ENCODE peak calls at places on chromosome 21, in four cellular contexts. One of them, this sample, is unnamed.

GRCh38 chr21:42465008-42465878 is 30.8 kb downstream of the RSPH1 start:
- DNase-seq in uterus: no peak
- DNase-seq in suprapubic skin: peak
- DNase-seq in breast epithelium: no peak
- DNase-seq in this sample: no peak

GRCh38 chr21:43337901-43338655 is 88.9 kb downstream of the SIK1 start:
- DNase-seq in uterus: no peak
- DNase-seq in breast epithelium: no peak
- DNase-seq in suprapubic skin: no peak
- DNase-seq in this sample: no peak

GRCh38 chr21:46410516-46410915 is 48.2 kb upstream of the DIP2A start:
- DNase-seq in suprapubic skin: no peak
- DNase-seq in uterus: no peak
- DNase-seq in breast epithelium: no peak
- DNase-seq in this sample: no peak

GRCh38 chr21:46392921-46393320 is 65.8 kb upstream of the DIP2A start:
- DNase-seq in suprapubic skin: no peak
- DNase-seq in uterus: peak
- DNase-seq in breast epithelium: peak
- DNase-seq in this sample: no peak

GRCh38 chr21:43976661-43977060 is 35.4 kb upstream of the TRAPPC10 start:
- DNase-seq in suprapubic skin: no peak
- DNase-seq in breast epithelium: no peak
- DNase-seq in uterus: no peak
- DNase-seq in this sample: no peak

GRCh38 chr21:33308586-33309490 is 15.9 kb upstream of the IFNAR1 start:
- DNase-seq in suprapubic skin: no peak
- DNase-seq in uterus: no peak
- DNase-seq in breast epithelium: no peak
- DNase-seq in this sample: no peak

GRCh38 chr21:26758083-26758861 is 86.9 kb downstream of the ADAMTS1 start:
- DNase-seq in suprapubic skin: no peak
- DNase-seq in breast epithelium: no peak
- DNase-seq in uterus: no peak
- DNase-seq in this sample: no peak

GRCh38 chr21:42781150-42781980 is 98.0 kb downstream of the WDR4 start:
- DNase-seq in suprapubic skin: no peak
- DNase-seq in uterus: no peak
- DNase-seq in breast epithelium: peak
- DNase-seq in this sample: no peak

GRCh38 chr21:39669485-39669884 is 56.7 kb downstream of the B3GALT5 start:
- DNase-seq in breast epithelium: no peak
- DNase-seq in suprapubic skin: no peak
- DNase-seq in uterus: no peak
- DNase-seq in this sample: no peak

GRCh38 chr21:26842300-26842699 is 2.9 kb downstream of the ADAMTS1 start:
- DNase-seq in breast epithelium: no peak
- DNase-seq in suprapubic skin: no peak
- DNase-seq in uterus: no peak
- DNase-seq in this sample: no peak

GRCh38 chr21:27359141-27359540 is 392.3 kb upstream of the ADAMTS5 start:
- DNase-seq in breast epithelium: no peak
- DNase-seq in uterus: no peak
- DNase-seq in suprapubic skin: no peak
- DNase-seq in this sample: no peak

GRCh38 chr21:36699026-36699545 is at the start of gene SIM2:
- DNase-seq in breast epithelium: no peak
- DNase-seq in suprapubic skin: no peak
- DNase-seq in uterus: no peak
- DNase-seq in this sample: no peak

GRCh38 chr21:46486481-46487000 is 27.9 kb downstream of the DIP2A start:
- DNase-seq in suprapubic skin: no peak
- DNase-seq in uterus: no peak
- DNase-seq in breast epithelium: no peak
- DNase-seq in this sample: no peak

GRCh38 chr21:34086887-34087306 is 13.5 kb downstream of the MRPS6 start:
- DNase-seq in suprapubic skin: no peak
- DNase-seq in uterus: no peak
- DNase-seq in breast epithelium: no peak
- DNase-seq in this sample: no peak

GRCh38 chr21:40331182-40331581 is 463.9 kb downstream of the PCP4 start:
- DNase-seq in uterus: no peak
- DNase-seq in suprapubic skin: no peak
- DNase-seq in breast epithelium: no peak
- DNase-seq in this sample: no peak

GRCh38 chr21:38498057-38498833 is at the start of gene ERG:
- DNase-seq in suprapubic skin: no peak
- DNase-seq in breast epithelium: no peak
- DNase-seq in uterus: no peak
- DNase-seq in this sample: no peak
- TF ChIP-seq POLR2A in suprapubic skin: no peak
- TF ChIP-seq POLR2A in breast epithelium: no peak
- TF ChIP-seq POLR2A in uterus: peak
- TF ChIP-seq POLR2A in this sample: no peak

GRCh38 chr21:41427556-41427955 is 1.5 kb downstream of the MX1 start:
- DNase-seq in breast epithelium: no peak
- DNase-seq in suprapubic skin: no peak
- DNase-seq in uterus: no peak
- DNase-seq in this sample: no peak

GRCh38 chr21:41426656-41427311 is 745 bp downstream of the MX1 start:
- DNase-seq in suprapubic skin: no peak
- DNase-seq in uterus: no peak
- DNase-seq in breast epithelium: no peak
- DNase-seq in this sample: no peak

GRCh38 chr21:41428311-41428710 is 2.3 kb downstream of the MX1 start:
- DNase-seq in breast epithelium: no peak
- DNase-seq in suprapubic skin: no peak
- DNase-seq in uterus: no peak
- DNase-seq in this sample: no peak

GRCh38 chr21:41425588-41425953 is 468 bp upstream of the MX1 start:
- DNase-seq in uterus: no peak
- DNase-seq in suprapubic skin: no peak
- DNase-seq in breast epithelium: no peak
- DNase-seq in this sample: no peak

GRCh38 chr21:41425954-41426655 is at the start of gene MX1:
- DNase-seq in suprapubic skin: peak
- DNase-seq in uterus: peak
- DNase-seq in breast epithelium: peak
- DNase-seq in this sample: no peak
- TF ChIP-seq POLR2A in suprapubic skin: no peak
- TF ChIP-seq POLR2A in uterus: peak
- TF ChIP-seq POLR2A in breast epithelium: peak
- TF ChIP-seq POLR2A in this sample: peak

GRCh38 chr21:25562660-25563059 is 44.6 kb downstream of the MRPL39 start:
- DNase-seq in breast epithelium: no peak
- DNase-seq in suprapubic skin: no peak
- DNase-seq in uterus: no peak
- DNase-seq in this sample: no peak

GRCh38 chr21:25563399-25564116 is 43.7 kb downstream of the MRPL39 start:
- DNase-seq in breast epithelium: no peak
- DNase-seq in uterus: no peak
- DNase-seq in suprapubic skin: no peak
- DNase-seq in this sample: no peak

GRCh38 chr21:25564349-25564948 is 42.8 kb downstream of the MRPL39 start:
- DNase-seq in suprapubic skin: no peak
- DNase-seq in breast epithelium: no peak
- DNase-seq in uterus: no peak
- DNase-seq in this sample: no peak

GRCh38 chr21:25560151-25560783 is 47.0 kb downstream of the MRPL39 start:
- DNase-seq in breast epithelium: no peak
- DNase-seq in suprapubic skin: no peak
- DNase-seq in uterus: no peak
- DNase-seq in this sample: no peak

GRCh38 chr21:25561668-25562641 is 45.3 kb downstream of the MRPL39 start:
- DNase-seq in suprapubic skin: peak
- DNase-seq in uterus: peak
- DNase-seq in breast epithelium: no peak
- DNase-seq in this sample: no peak
- TF ChIP-seq POLR2A in suprapubic skin: no peak
- TF ChIP-seq POLR2A in uterus: no peak
- TF ChIP-seq POLR2A in breast epithelium: no peak
- TF ChIP-seq POLR2A in this sample: peak

GRCh38 chr21:14210738-14211137 is at the start of gene LIPI:
- DNase-seq in breast epithelium: no peak
- DNase-seq in uterus: no peak
- DNase-seq in suprapubic skin: no peak
- DNase-seq in this sample: no peak

GRCh38 chr21:14213164-14213563 is 2.4 kb upstream of the LIPI start:
- DNase-seq in breast epithelium: no peak
- DNase-seq in uterus: no peak
- DNase-seq in suprapubic skin: no peak
- DNase-seq in this sample: no peak

GRCh38 chr21:14215971-14216621 is at the start of gene RBM11:
- DNase-seq in suprapubic skin: peak
- DNase-seq in uterus: peak
- DNase-seq in breast epithelium: peak
- DNase-seq in this sample: peak
- TF ChIP-seq POLR2A in suprapubic skin: no peak
- TF ChIP-seq POLR2A in uterus: no peak
- TF ChIP-seq POLR2A in breast epithelium: no peak
- TF ChIP-seq POLR2A in this sample: no peak

GRCh38 chr21:31941694-31942093 is 68.9 kb downstream of the HUNK start:
- DNase-seq in breast epithelium: no peak
- DNase-seq in suprapubic skin: no peak
- DNase-seq in uterus: no peak
- DNase-seq in this sample: no peak

GRCh38 chr21:31943586-31943985 is 70.8 kb downstream of the HUNK start:
- DNase-seq in suprapubic skin: no peak
- DNase-seq in uterus: no peak
- DNase-seq in breast epithelium: no peak
- DNase-seq in this sample: no peak

GRCh38 chr21:31938330-31939301 is 65.8 kb downstream of the HUNK start:
- DNase-seq in suprapubic skin: no peak
- DNase-seq in uterus: no peak
- DNase-seq in breast epithelium: no peak
- DNase-seq in this sample: no peak
- TF ChIP-seq POLR2A in suprapubic skin: no peak
- TF ChIP-seq POLR2A in uterus: no peak
- TF ChIP-seq POLR2A in breast epithelium: no peak
- TF ChIP-seq POLR2A in this sample: no peak

GRCh38 chr21:35204850-35205564 is 155.9 kb upstream of the RUNX1 start:
- DNase-seq in suprapubic skin: peak
- DNase-seq in uterus: peak
- DNase-seq in breast epithelium: no peak
- DNase-seq in this sample: no peak
- TF ChIP-seq POLR2A in suprapubic skin: no peak
- TF ChIP-seq POLR2A in uterus: no peak
- TF ChIP-seq POLR2A in breast epithelium: no peak
- TF ChIP-seq POLR2A in this sample: no peak

GRCh38 chr21:45213392-45213791 is 74.3 kb downstream of the POFUT2 start:
- DNase-seq in suprapubic skin: no peak
- DNase-seq in uterus: no peak
- DNase-seq in breast epithelium: no peak
- DNase-seq in this sample: no peak

GRCh38 chr21:45211661-45212060 is 76.0 kb downstream of the POFUT2 start:
- DNase-seq in suprapubic skin: no peak
- DNase-seq in breast epithelium: no peak
- DNase-seq in uterus: peak
- DNase-seq in this sample: no peak

GRCh38 chr21:45219517-45219916 is 68.2 kb downstream of the POFUT2 start:
- DNase-seq in uterus: no peak
- DNase-seq in suprapubic skin: no peak
- DNase-seq in breast epithelium: no peak
- DNase-seq in this sample: no peak

GRCh38 chr21:45217010-45217409 is 70.7 kb downstream of the POFUT2 start:
- DNase-seq in suprapubic skin: no peak
- DNase-seq in uterus: no peak
- DNase-seq in breast epithelium: no peak
- DNase-seq in this sample: no peak

DNA sequence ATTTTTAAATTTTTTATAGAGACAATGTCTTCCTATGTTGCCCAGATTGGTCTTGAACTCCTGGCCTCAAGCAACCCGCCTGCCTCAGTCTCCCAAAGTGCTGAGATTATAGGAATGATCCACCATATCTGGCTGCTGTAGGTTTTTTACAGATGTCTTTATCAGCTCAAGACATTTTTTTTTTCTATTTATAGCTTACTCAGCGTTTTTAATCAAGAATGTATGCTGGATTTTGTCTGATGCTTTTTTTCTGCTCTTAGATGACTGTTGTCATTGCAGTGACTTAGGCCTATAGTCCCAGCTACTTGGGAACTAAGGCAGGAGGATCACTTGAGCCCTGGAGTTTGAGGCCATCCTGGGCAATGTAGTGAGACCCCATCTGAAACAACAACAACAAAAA is 72.5 kb downstream of the POFUT2 start:
- DNase-seq in suprapubic skin: no peak
- DNase-seq in breast epithelium: no peak
- DNase-seq in uterus: no peak
- DNase-seq in this sample: no peak
- TF ChIP-seq POLR2A in suprapubic skin: no peak
- TF ChIP-seq POLR2A in breast epithelium: no peak
- TF ChIP-seq POLR2A in uterus: no peak
- TF ChIP-seq POLR2A in this sample: no peak